ENCODE peak calls at places on chromosomes 7 and 10, in four cellular contexts. P is omental fat pad, Y is endothelial cell, S is left cardiac atrium. O is an unnamed sample.
A peak's percentile ranks its signal among the peaks of the same experiment; 100 is the strongest.

GRCh38 chr10:10854715-10855114 is 163.0 kb upstream of the CELF2 start:
- DNase-seq in P (no peak), Y (no peak), S (no peak), O (no peak)

GRCh38 chr7:51067757-51068156 is 248.9 kb downstream of the COBL start:
- DNase-seq in P (peak; percentile 57), Y (peak; percentile 73), S (peak; percentile 68), O (peak; percentile 70)

GRCh38 chr10:11017575-11018425 is at the start of gene CELF2:
- DNase-seq in P (no peak), Y (peak; percentile 79), S (peak; percentile 74), O (peak; percentile 86)

GRCh38 chr10:71610651-71611050 is 108.9 kb downstream of the C10orf105 start:
- DNase-seq in P (no peak), Y (no peak), S (no peak), O (no peak)

GRCh38 chr7:148697256-148697841 is 1.4 kb upstream of the CUL1 start:
- DNase-seq in P (no peak), Y (no peak), S (peak; percentile 51), O (no peak)

GRCh38 chr10:119161680-119162079 is 3.8 kb downstream of the SFXN4 start:
- DNase-seq in P (no peak), Y (no peak), S (no peak), O (no peak)

GRCh38 chr7:33671521-33672262 is 233.6 kb upstream of the BMPER start:
- DNase-seq in P (no peak), Y (no peak), S (no peak), O (no peak)

GRCh38 chr10:51031995-51032394 is 42.3 kb upstream of the PRKG1 start:
- DNase-seq in P (no peak), Y (no peak), S (no peak), O (peak; percentile 33)

GRCh38 chr10:122983898-122984297 is 3.7 kb downstream of the PSTK start:
- DNase-seq in P (no peak), Y (no peak), S (no peak), O (no peak)

GRCh38 chr7:127769137-127769536 is 117.1 kb downstream of the SND1 start:
- DNase-seq in P (no peak), Y (no peak), S (no peak), O (no peak)

GRCh38 chr10:42961156-42961589 is 115.7 kb upstream of the RET start:
- DNase-seq in P (peak; percentile 14), Y (no peak), S (no peak), O (no peak)

GRCh38 chr10:79610601-79611191 is at the start of gene SFTPA1:
- DNase-seq in P (no peak), Y (no peak), S (no peak), O (no peak)

GRCh38 chr10:93475871-93476270 is 6.3 kb downstream of the MYOF start:
- DNase-seq in P (no peak), Y (no peak), S (no peak), O (no peak)

GRCh38 chr7:4765776-4766490 is 9.5 kb upstream of the AP5Z1 start:
- DNase-seq in P (no peak), Y (no peak), S (no peak), O (peak; percentile 75)

GRCh38 chr10:3763035-3763456 is 22.0 kb downstream of the KLF6 start:
- DNase-seq in P (no peak), Y (no peak), S (no peak), O (no peak)

GRCh38 chr10:72574636-72575035 is 51.2 kb downstream of the MICU1 start:
- DNase-seq in P (no peak), Y (no peak), S (no peak), O (no peak)

GRCh38 chr7:108947521-108947920 is 377.8 kb downstream of the DNAJB9 start:
- DNase-seq in P (no peak), Y (no peak), S (no peak), O (no peak)

GRCh38 chr7:26369519-26370385 is 78.1 kb downstream of the SNX10 start:
- DNase-seq in P (no peak), Y (peak; percentile 53), S (no peak), O (peak; percentile 54)

GRCh38 chr10:123573236-123574147 is 92.7 kb upstream of the GPR26 start:
- DNase-seq in P (no peak), Y (peak; percentile 79), S (no peak), O (peak; percentile 90)

GRCh38 chr10:23384364-23384763 is 39.8 kb upstream of the C10orf67 start:
- DNase-seq in P (no peak), Y (no peak), S (no peak), O (no peak)